ENCODE peak calls at places on chromosome 17, in five cellular contexts. One of them, this sample, is unnamed.

GRCh38 chr17:56850591-56850990 is 16.6 kb downstream of the DGKE start:
- DNase-seq in GM23248: no peak
- DNase-seq in lung: no peak
- DNase-seq in stimulated activated naive B cell treated with anti-CD40 and anti-IgM and Interleukin-4, amounts not matched to agents 10 μg/mL and 1 μg/mL and 100 μg/mL, for 72 hours: no peak
- DNase-seq in caudate nucleus: no peak
- DNase-seq in this sample: no peak

GRCh38 chr17:13306310-13306962 is 288.6 kb upstream of the ELAC2 start:
- DNase-seq in GM23248: peak
- DNase-seq in lung: no peak
- DNase-seq in stimulated activated naive B cell treated with anti-CD40 and anti-IgM and Interleukin-4, amounts not matched to agents 10 μg/mL and 1 μg/mL and 100 μg/mL, for 72 hours: no peak
- DNase-seq in caudate nucleus: no peak
- DNase-seq in this sample: peak

GRCh38 chr17:1730345-1731193 is 6.1 kb downstream of the WDR81 start:
- DNase-seq in GM23248: peak
- DNase-seq in lung: peak
- DNase-seq in stimulated activated naive B cell treated with anti-CD40 and anti-IgM and Interleukin-4, amounts not matched to agents 10 μg/mL and 1 μg/mL and 100 μg/mL, for 72 hours: no peak
- DNase-seq in caudate nucleus: peak
- DNase-seq in this sample: peak

GRCh38 chr17:74274060-74274702 is at the start of gene DNAI2:
- DNase-seq in GM23248: no peak
- DNase-seq in lung: no peak
- DNase-seq in stimulated activated naive B cell treated with anti-CD40 and anti-IgM and Interleukin-4, amounts not matched to agents 10 μg/mL and 1 μg/mL and 100 μg/mL, for 72 hours: no peak
- DNase-seq in caudate nucleus: no peak
- DNase-seq in this sample: no peak

GRCh38 chr17:58531661-58532554 is 17.5 kb upstream of the MTMR4 start:
- DNase-seq in GM23248: peak
- DNase-seq in lung: no peak
- DNase-seq in stimulated activated naive B cell treated with anti-CD40 and anti-IgM and Interleukin-4, amounts not matched to agents 10 μg/mL and 1 μg/mL and 100 μg/mL, for 72 hours: peak
- DNase-seq in caudate nucleus: peak
- DNase-seq in this sample: no peak

GRCh38 chr17:15171433-15172047 is 93.6 kb downstream of the PMP22 start:
- DNase-seq in GM23248: peak
- DNase-seq in lung: peak
- DNase-seq in stimulated activated naive B cell treated with anti-CD40 and anti-IgM and Interleukin-4, amounts not matched to agents 10 μg/mL and 1 μg/mL and 100 μg/mL, for 72 hours: peak
- DNase-seq in caudate nucleus: peak
- DNase-seq in this sample: peak

GRCh38 chr17:32142857-32143524 is 689 bp downstream of the RHOT1 start:
- DNase-seq in GM23248: peak
- DNase-seq in lung: peak
- DNase-seq in stimulated activated naive B cell treated with anti-CD40 and anti-IgM and Interleukin-4, amounts not matched to agents 10 μg/mL and 1 μg/mL and 100 μg/mL, for 72 hours: no peak
- DNase-seq in caudate nucleus: peak
- DNase-seq in this sample: no peak

GRCh38 chr17:69468211-69468610 is 53.7 kb downstream of the MAP2K6 start:
- DNase-seq in GM23248: no peak
- DNase-seq in lung: no peak
- DNase-seq in stimulated activated naive B cell treated with anti-CD40 and anti-IgM and Interleukin-4, amounts not matched to agents 10 μg/mL and 1 μg/mL and 100 μg/mL, for 72 hours: no peak
- DNase-seq in caudate nucleus: no peak
- DNase-seq in this sample: no peak

GRCh38 chr17:146983-147761 is 9.8 kb downstream of the SCGB1C2 start:
- DNase-seq in GM23248: no peak
- DNase-seq in lung: no peak
- DNase-seq in stimulated activated naive B cell treated with anti-CD40 and anti-IgM and Interleukin-4, amounts not matched to agents 10 μg/mL and 1 μg/mL and 100 μg/mL, for 72 hours: no peak
- DNase-seq in caudate nucleus: no peak
- DNase-seq in this sample: no peak

GRCh38 chr17:8665681-8666080 is 35.2 kb upstream of the MYH10 start:
- DNase-seq in GM23248: no peak
- DNase-seq in lung: no peak
- DNase-seq in stimulated activated naive B cell treated with anti-CD40 and anti-IgM and Interleukin-4, amounts not matched to agents 10 μg/mL and 1 μg/mL and 100 μg/mL, for 72 hours: no peak
- DNase-seq in caudate nucleus: no peak
- DNase-seq in this sample: no peak

This sample was measured in AG09319.